ENCODE peak calls at places on chromosomes 4 and X, in five cellular contexts. N is GM12891, C is HCT116, Z is heart left ventricle, X is lower leg skin. Q is an unnamed sample.

GRCh38 chr4:63169836-63170235 is 1239.4 kb downstream of the TECRL start:
- DNase-seq in N (no peak), C (no peak), Z (no peak), X (no peak), Q (no peak)

GRCh38 chr4:108953941-108954340 is 191.1 kb upstream of the ETNPPL start:
- DNase-seq in N (no peak), C (no peak), Z (no peak), X (no peak), Q (no peak)

GRCh38 chr4:39700500-39700899 is 2.6 kb downstream of the UBE2K start:
- DNase-seq in N (no peak), C (no peak), Z (no peak), X (no peak), Q (peak)

GRCh38 chr4:47913328-47913727 is 1.1 kb downstream of the NFXL1 start:
- DNase-seq in N (no peak), C (no peak), Z (no peak), X (no peak), Q (peak)

GRCh38 chr4:154982187-154983047 is 201.3 kb downstream of the RBM46 start:
- DNase-seq in N (no peak), C (peak), Z (peak), X (peak), Q (peak)

GRCh38 chr4:114180481-114180880 is 201.0 kb upstream of the ARSJ start:
- DNase-seq in N (no peak), C (peak), Z (peak), X (no peak), Q (peak)

GRCh38 chrX:1596676-1597344 is 5.4 kb downstream of the AKAP17A start:
- DNase-seq in N (no peak), C (no peak), Z (no peak), X (peak), Q (no peak)

GRCh38 chr4:2259036-2259540 is 2.8 kb downstream of the MXD4 start:
- DNase-seq in N (no peak), C (no peak), Z (peak), X (peak), Q (no peak)

GRCh38 chrX:80423000-80423399 is 2.8 kb downstream of the TENT5D start:
- DNase-seq in N (no peak), C (no peak), Z (no peak), X (no peak), Q (peak)

GRCh38 chrX:30735839-30736238 is 82.6 kb downstream of the GK start:
- DNase-seq in N (no peak), C (peak), Z (peak), X (no peak), Q (peak)

GRCh38 chr4:44071959-44072955 is 376.4 kb downstream of the KCTD8 start:
- DNase-seq in N (no peak), C (no peak), Z (no peak), X (no peak), Q (no peak)

GRCh38 chr4:85210353-85210752 is 243.9 kb upstream of the WDFY3 start:
- DNase-seq in N (no peak), C (peak), Z (no peak), X (no peak), Q (no peak)

GRCh38 chr4:183533698-183534097 is 28.8 kb downstream of the ING2 start:
- DNase-seq in N (no peak), C (no peak), Z (no peak), X (no peak), Q (no peak)

GRCh38 chr4:4259484-4260100 is 11.6 kb upstream of the TMEM128 start:
- DNase-seq in N (no peak), C (no peak), Z (no peak), X (no peak), Q (no peak)

GRCh38 chr4:3075652-3075981 is 1.1 kb downstream of the HTT start:
- DNase-seq in N (no peak), C (no peak), Z (no peak), X (no peak), Q (no peak)

GRCh38 chr4:86664959-86665358 is 70.8 kb downstream of the PTPN13 start:
- DNase-seq in N (no peak), C (no peak), Z (no peak), X (no peak), Q (no peak)

GRCh38 chrX:40068048-40068447 is 29.7 kb downstream of the BCOR start:
- DNase-seq in N (no peak), C (no peak), Z (no peak), X (no peak), Q (peak)

GRCh38 chrX:38805294-38806053 is 4.2 kb downstream of the MID1IP1 start:
- DNase-seq in N (no peak), C (no peak), Z (peak), X (peak), Q (peak)

GRCh38 chr4:4457803-4458550 is 71.1 kb downstream of the NSG1 start:
- DNase-seq in N (no peak), C (no peak), Z (no peak), X (no peak), Q (no peak)

GRCh38 chr4:53365486-53366300 is at the start of gene SCFD2:
- DNase-seq in N (peak), C (peak), Z (peak), X (peak), Q (peak)
- TF ChIP-seq POLR2A in N (peak), C (peak), Z (peak), X (no peak), Q (peak)

GRCh38 chrX:20265726-20266681 is 705 bp downstream of the RPS6KA3 start:
- DNase-seq in N (no peak), C (no peak), Z (peak), X (peak), Q (peak)

GRCh38 chrX:20267924-20268701 is 1.4 kb upstream of the RPS6KA3 start:
- DNase-seq in N (peak), C (no peak), Z (peak), X (peak), Q (peak)

GRCh38 chrX:20267599-20267923 is 852 bp upstream of the RPS6KA3 start:
- DNase-seq in N (no peak), C (no peak), Z (no peak), X (no peak), Q (no peak)

GRCh38 chrX:20265221-20265725 is 1.4 kb downstream of the RPS6KA3 start:
- DNase-seq in N (no peak), C (peak), Z (peak), X (peak), Q (peak)

GRCh38 chrX:20266810-20267598 is at the start of gene RPS6KA3:
- DNase-seq in N (peak), C (peak), Z (peak), X (peak), Q (peak)
- TF ChIP-seq POLR2A in N (no peak), C (no peak), Z (peak), X (no peak), Q (peak)

DNA sequence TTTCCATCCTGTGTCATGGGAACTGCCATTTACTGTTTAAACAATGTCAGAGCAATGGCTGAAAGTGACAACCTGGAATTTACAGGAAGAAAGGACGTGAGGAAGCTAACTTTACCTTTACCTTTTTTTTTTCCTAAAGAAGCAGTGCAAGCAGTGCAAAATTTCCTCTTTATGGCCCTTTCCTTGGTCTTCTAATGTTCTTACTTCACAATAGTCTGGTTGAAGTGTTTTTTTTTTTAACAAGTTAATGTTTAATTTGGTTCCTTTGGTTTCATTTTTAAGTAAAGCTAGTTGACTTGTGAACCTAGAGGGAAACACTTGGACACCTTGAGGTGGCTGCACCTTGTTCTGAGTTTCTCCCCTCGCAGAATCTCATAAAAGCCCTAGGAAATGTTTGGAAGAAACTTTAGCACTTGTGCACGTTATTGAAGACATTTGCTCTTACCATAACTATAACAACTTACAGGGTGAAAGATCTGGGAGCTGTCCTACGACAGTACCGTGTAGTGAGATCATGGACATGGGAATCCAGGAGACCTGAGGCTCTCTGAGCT is 1.8 kb downstream of the SGMS2 start:
- DNase-seq in N (no peak), C (no peak), Z (no peak), X (no peak), Q (no peak)
- TF ChIP-seq POLR2A in N (no peak), C (no peak), Z (no peak), X (no peak), Q (no peak)

DNA sequence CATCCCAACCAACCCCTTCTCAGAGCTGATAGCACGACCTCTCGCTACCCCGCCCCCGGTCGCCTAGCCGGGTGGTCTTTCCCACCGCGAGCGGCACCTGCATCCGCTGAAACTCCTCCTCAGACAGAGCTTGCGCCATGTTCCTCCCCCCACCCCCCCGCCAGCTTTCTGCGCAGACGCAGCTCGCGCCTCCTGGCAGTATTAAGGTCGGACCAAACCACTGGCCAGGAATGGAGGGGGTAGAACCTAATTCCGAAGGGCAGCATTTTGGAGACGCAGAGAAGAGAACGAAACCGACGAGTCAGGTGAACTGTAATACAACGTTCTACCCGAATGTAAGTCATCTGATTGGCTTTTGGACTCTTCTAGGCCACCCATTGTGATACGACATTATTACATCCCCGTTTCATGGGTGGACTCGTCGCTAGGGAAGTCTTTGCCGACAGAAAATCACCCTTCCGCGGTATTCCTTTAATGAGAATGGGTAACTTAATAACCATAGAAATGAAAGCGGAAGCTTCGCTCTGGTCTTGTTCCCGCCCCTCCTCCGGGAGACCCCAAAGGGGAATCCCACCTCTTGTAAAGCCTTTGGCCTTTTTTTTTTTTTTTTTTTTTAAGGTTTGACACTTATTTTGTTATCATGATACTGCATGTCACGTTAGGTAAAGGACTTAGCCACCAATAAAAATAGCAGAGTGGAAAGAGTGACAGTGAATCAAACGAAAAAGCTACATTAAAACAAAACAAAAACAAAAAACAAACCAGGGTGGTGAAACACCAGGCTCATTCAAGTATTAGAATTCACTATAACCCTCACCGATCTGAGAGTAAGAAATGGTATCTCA is at the start of gene GRIPAP1:
- DNase-seq in N (peak), C (peak), Z (peak), X (peak), Q (peak)
- TF ChIP-seq POLR2A in N (peak), C (no peak), Z (no peak), X (no peak), Q (peak)

DNA sequence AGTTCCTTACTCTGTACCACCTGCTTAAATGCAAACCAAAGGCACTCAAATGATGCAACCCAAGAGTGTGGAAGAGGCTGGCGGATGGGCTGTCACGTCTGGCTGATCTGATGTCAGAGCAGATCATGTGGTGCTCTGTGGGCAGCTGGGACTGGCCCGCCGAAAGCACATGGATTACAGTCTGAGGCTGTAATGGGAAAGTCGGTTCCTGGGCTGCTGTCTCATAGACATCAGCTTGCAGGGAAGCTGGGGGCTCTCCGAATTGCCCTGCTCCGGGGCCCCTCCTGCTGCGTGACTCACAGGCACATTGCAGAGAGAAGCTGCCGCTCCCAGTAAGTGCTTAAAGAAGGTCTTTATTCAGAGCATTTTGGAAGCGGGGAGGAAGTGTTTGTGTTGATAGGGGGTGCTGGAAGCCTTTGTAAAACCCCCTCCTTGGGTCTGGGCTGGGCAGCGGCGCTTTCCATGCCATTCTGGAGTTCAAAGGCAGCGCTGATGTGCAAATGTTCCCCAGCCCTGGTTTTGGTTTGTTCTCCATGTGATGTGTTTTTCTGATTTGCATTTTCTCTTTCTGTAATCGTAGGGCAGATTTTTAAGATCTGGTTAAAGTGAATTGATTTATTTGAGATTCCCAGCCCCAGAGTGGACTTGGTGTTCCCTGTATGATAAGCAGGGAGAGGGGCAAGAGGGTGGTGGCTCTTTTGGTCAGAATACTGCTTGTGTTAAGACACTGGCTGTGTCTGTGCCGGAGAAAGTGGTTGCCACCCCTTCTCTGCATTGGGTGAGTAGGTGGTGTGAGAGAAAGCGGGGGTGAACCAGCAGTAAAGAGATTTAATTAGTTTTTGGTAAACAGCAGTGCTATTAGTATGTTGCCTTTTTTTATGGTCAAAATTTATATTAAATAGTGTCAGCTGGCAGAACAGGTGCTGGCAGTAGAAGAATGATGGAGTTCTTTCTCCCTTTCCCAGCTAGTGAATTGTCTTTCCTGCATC is 181.3 kb downstream of the LARP7 start:
- DNase-seq in N (peak), C (peak), Z (peak), X (peak), Q (no peak)
- TF ChIP-seq POLR2A in N (peak), C (no peak), Z (no peak), X (no peak), Q (no peak)

GRCh38 chr4:53558061-53558801 is 33.1 kb downstream of the LNX1 start:
- DNase-seq in N (no peak), C (no peak), Z (no peak), X (no peak), Q (no peak)
- TF ChIP-seq POLR2A in N (no peak), C (no peak), Z (no peak), X (no peak), Q (no peak)

Q was measured in erythroblast.